ENCODE peak calls at places on chromosome 13, in seven cellular contexts. Y, O, Z, N, P, E and Q are unnamed samples.
A peak's percentile ranks its signal among the peaks of the same experiment; 100 is the strongest.

GRCh38 chr13:26011996-26012688 is 39.7 kb downstream of the SHISA2 start:
- DNase-seq in Y (no peak), N (no peak), Z (no peak), O (no peak), E (no peak), P (no peak), Q (no peak)

GRCh38 chr13:98773053-98773452 is 20.6 kb upstream of the SLC15A1 start:
- DNase-seq in E (peak; percentile 59), Z (no peak), Y (no peak), N (no peak), P (no peak), O (no peak), Q (no peak)

GRCh38 chr13:101572456-101572855 is 120.0 kb downstream of the ITGBL1 start:
- DNase-seq in Y (no peak), N (peak; percentile 19), P (no peak), O (no peak), E (no peak), Z (no peak), Q (no peak)

GRCh38 chr13:93430346-93430745 is 203.7 kb downstream of the GPC6 start:
- DNase-seq in Y (no peak), N (no peak), Z (no peak), E (no peak), O (no peak), P (no peak), Q (no peak)

GRCh38 chr13:72458701-72459100 is 268.7 kb downstream of the MZT1 start:
- DNase-seq in N (no peak), Y (no peak), E (no peak), O (no peak), P (no peak), Z (peak; percentile 22), Q (no peak)

GRCh38 chr13:76048675-76049396 is 412.7 kb downstream of the LMO7 start:
- DNase-seq in N (no peak), Z (no peak), E (no peak), Y (no peak), P (no peak), O (peak; percentile 7), Q (no peak)

GRCh38 chr13:20410726-20411125 is 114.9 kb downstream of the CRYL1 start:
- DNase-seq in N (no peak), E (no peak), P (no peak), Z (no peak), O (no peak), Y (no peak), Q (no peak)

GRCh38 chr13:95822303-95822702 is 145.4 kb downstream of the DNAJC3 start:
- DNase-seq in E (no peak), O (no peak), Y (no peak), N (no peak), P (no peak), Z (no peak), Q (no peak)

GRCh38 chr13:50365300-50365682 is 350.0 kb downstream of the KCNRG start:
- DNase-seq in E (no peak), Z (no peak), N (no peak), P (no peak), Y (no peak), O (no peak), Q (no peak)

GRCh38 chr13:98478134-98479129 is 98.5 kb downstream of the STK24 start:
- DNase-seq in P (no peak), N (peak; percentile 36), O (no peak), E (no peak), Y (no peak), Z (peak; percentile 84), Q (no peak)

GRCh38 chr13:23707674-23708073 is 137.5 kb downstream of the TNFRSF19 start:
- DNase-seq in Z (no peak), Y (no peak), P (no peak), E (no peak), N (peak; percentile 49), O (no peak), Q (no peak)

GRCh38 chr13:98923641-98924397 is 54.0 kb downstream of the DOCK9 start:
- DNase-seq in O (no peak), E (no peak), Z (no peak), Y (peak; percentile 48), N (no peak), P (no peak), Q (no peak)

GRCh38 chr13:48585456-48585840 is 52.6 kb upstream of the RCBTB2 start:
- DNase-seq in Z (peak; percentile 77), O (no peak), P (no peak), Y (no peak), E (no peak), N (no peak), Q (peak; percentile 58)

GRCh38 chr13:109166807-109167206 is 537.4 kb downstream of the MYO16 start:
- DNase-seq in Y (peak; percentile 14), N (no peak), Z (no peak), P (no peak), O (no peak), E (no peak), Q (no peak)

GRCh38 chr13:73218181-73218580 is 159.4 kb downstream of the KLF5 start:
- DNase-seq in E (no peak), O (no peak), Y (no peak), Z (no peak), P (no peak), N (no peak), Q (no peak)

GRCh38 chr13:27311518-27312208 is 41.0 kb downstream of the RASL11A start:
- DNase-seq in E (no peak), O (no peak), N (no peak), P (no peak), Z (no peak), Y (no peak), Q (no peak)

GRCh38 chr13:46109451-46109850 is 4.6 kb upstream of the CPB2 start:
- DNase-seq in N (no peak), Y (no peak), E (no peak), Z (no peak), P (no peak), O (no peak), Q (no peak)

GRCh38 chr13:112790735-112791641 is 101.2 kb downstream of the ATP11A start:
- DNase-seq in P (no peak), E (peak; percentile 68), O (no peak), Y (no peak), Z (peak; percentile 43), N (peak; percentile 64), Q (peak; percentile 18)

GRCh38 chr13:112768795-112769411 is 79.1 kb downstream of the ATP11A start:
- DNase-seq in P (no peak), O (no peak), N (no peak), Z (no peak), Y (no peak), E (peak; percentile 92), Q (peak; percentile 64)

GRCh38 chr13:90032841-90033493 is 1314.5 kb upstream of the MIR17HG start:
- DNase-seq in N (no peak), Y (no peak), Z (no peak), P (no peak), E (peak; percentile 42), O (no peak), Q (no peak)

GRCh38 chr13:98384739-98385138 is 192.2 kb downstream of the STK24 start:
- DNase-seq in N (peak; percentile 63), Z (peak; percentile 69), O (no peak), Y (no peak), E (no peak), P (no peak), Q (no peak)

GRCh38 chr13:30022256-30022655 is 171.8 kb upstream of the UBL3 start:
- DNase-seq in N (no peak), Z (no peak), P (no peak), E (no peak), O (no peak), Y (no peak), Q (no peak)

GRCh38 chr13:109610517-109610916 is 175.9 kb downstream of the IRS2 start:
- DNase-seq in Y (peak; percentile 8), E (peak; percentile 83), P (peak; percentile 62), O (peak; percentile 28), Z (no peak), N (no peak), Q (peak; percentile 48)

DNA sequence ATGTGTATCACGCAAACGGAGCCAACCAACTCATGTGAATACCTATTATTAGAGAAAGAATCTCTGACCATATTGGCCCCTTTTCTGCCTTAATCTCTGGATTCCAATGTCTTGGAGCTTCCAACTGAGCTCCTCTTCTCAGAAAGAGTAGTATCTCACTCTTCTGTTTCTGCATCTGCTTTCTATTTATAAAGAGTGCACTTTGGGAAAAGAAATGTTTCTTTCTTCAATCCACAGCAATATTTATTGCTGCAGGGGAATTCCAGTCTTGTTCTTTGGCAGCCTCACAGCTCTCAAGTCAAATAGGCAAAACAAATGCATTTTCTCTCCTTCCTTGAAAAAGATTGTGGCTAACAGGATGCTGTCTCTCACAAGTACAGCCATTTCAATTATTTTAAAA is 125.5 kb upstream of the NBEA start:
- DNase-seq in Z (peak; percentile 72), Y (no peak), E (no peak), N (no peak), O (peak; percentile 36), P (no peak), Q (no peak)
- H3K9me3 ChIP-seq in Z (peaks cover 4% of the 10 kb centered on the region), Y (peaks cover 4% of the 10 kb centered on the region), E (no peaks in the 10 kb centered on the region), N (no peaks in the 10 kb centered on the region), O (no peaks in the 10 kb centered on the region), P (no peaks in the 10 kb centered on the region), Q (no peaks in the 10 kb centered on the region)

DNA sequence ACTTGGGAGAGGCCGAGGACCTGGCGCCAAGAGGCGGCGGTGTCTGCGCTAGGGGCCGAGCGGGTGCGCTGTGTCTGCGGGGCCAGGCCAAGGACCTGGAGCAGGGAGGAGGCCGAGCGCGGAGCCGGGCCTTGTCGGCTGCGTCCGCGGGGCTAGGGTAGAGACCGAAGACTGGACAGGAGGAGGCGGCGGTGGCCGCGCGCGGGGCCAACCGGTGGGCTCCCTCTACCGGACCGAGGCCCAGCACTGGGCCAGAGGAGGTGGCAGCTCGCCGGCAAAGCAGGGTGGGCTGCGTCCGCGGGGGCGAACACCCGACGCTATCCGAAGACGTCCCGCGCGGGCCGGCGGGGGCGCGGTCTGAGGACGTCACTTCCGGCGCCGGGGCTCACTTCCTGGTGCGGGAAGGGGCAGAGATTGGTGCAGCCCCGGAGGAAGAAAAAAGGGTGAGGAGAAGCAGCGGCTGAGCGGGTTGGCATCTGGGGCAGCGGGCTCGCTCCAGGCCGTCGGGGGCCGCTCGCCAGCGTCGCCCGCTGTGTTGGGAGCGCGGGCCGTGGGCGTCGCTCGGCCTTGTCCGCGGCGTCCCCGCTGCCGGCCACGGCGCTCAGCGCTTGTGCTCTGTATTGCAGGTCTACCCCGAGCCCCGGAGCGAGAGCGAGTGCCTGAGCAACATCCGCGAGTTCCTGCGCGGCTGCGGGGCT is 38.3 kb downstream of the ARHGEF7 start:
- DNase-seq in O (peak; percentile 96), N (peak; percentile 89), Y (peak; percentile 87), P (peak; percentile 96), Z (peak; percentile 86), E (peak; percentile 96), Q (peak; percentile 92)
- TF ChIP-seq CTCF in O (peak; percentile 22), N (peak; percentile 49), Y (peak; percentile 50), P (no peak), Z (no peak), E (no peak), Q (no peak)

DNA sequence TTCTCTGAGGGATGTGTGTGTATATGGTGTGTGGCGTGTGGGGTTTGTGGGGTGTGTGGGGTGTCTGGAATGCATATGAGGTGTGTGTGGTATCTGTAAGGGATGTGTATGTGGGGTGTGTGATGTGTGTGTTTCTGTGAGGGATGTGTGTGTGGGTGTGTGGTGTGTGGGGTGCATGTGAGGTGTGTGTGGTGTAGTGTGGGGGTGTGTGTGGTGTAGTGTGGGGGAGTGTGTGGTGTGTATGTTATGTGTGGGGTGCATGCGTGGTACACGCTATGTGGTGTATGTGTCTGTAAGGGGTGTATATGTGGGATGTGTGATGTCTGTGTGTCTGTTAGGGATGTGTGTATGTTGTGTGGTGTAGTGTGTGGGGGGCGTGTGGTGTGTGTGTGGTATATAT is 300.0 kb downstream of the FGF9 start:
- DNase-seq in Y (no peak), E (no peak), O (no peak), N (no peak), Z (no peak), P (no peak), Q (no peak)
- H3K4me1 ChIP-seq in Y (no peaks in the 10 kb centered on the region), E (no peaks in the 10 kb centered on the region), O (no peaks in the 10 kb centered on the region), N (peaks cover 25% of the 10 kb centered on the region), Z (no peaks in the 10 kb centered on the region), P (no peaks in the 10 kb centered on the region), Q (no peaks in the 10 kb centered on the region)

GRCh38 chr13:63156816-63157215 is 1741.2 kb upstream of the PCDH20 start:
- DNase-seq in O (no peak), Z (no peak), P (no peak), N (no peak), Y (no peak), E (no peak), Q (no peak)
- H3K9me3 ChIP-seq in O (no peaks in the 10 kb centered on the region), Z (no peaks in the 10 kb centered on the region), P (no peaks in the 10 kb centered on the region), N (no peaks in the 10 kb centered on the region), Y (no peaks in the 10 kb centered on the region), E (no peaks in the 10 kb centered on the region), Q (peaks cover 3% of the 10 kb centered on the region)